ENCODE peak calls at places on chromosome 19, in ten cellular contexts. X is cardiac muscle cell; Z is pancreas; T is spleen; K is CD8-positive, alpha-beta T cell; R is transverse colon; D is IMR-90; W is lower lobe of right lung; P is aorta; Q is GM23338. Y is an unnamed sample.

GRCh38 chr19:55034751-55035150 is 3.3 kb downstream of the GP6 start:
- DNase-seq in T (no peak), Q (no peak), D (no peak), K (no peak), Z (no peak), W (no peak), R (no peak), X (no peak), P (no peak), Y (no peak)

GRCh38 chr19:34172661-34173144 is 399 bp downstream of the LSM14A start:
- DNase-seq in T (peak; percentile 91), Q (no peak), R (peak; percentile 23), D (no peak), X (no peak), K (no peak), W (peak; percentile 55), Z (peak; percentile 73), P (peak; percentile 80), Y (no peak)

GRCh38 chr19:46691104-46691503 is 25.8 kb downstream of the PRKD2 start:
- DNase-seq in T (no peak), Q (no peak), P (no peak), W (no peak), Z (no peak), K (no peak), X (no peak), D (no peak), R (no peak), Y (no peak)

GRCh38 chr19:18841400-18841799 is 9.6 kb downstream of the UPF1 start:
- DNase-seq in Z (no peak), W (no peak), K (peak; percentile 47), D (no peak), R (no peak), T (no peak), Q (no peak), P (no peak), X (no peak), Y (no peak)

GRCh38 chr19:45352062-45352461 is 11.5 kb downstream of the KLC3 start:
- DNase-seq in Z (no peak), T (peak; percentile 71), P (no peak), Q (no peak), W (no peak), K (no peak), X (no peak), R (no peak), D (no peak), Y (no peak)

GRCh38 chr19:48415395-48415794 is 21.9 kb downstream of the GRIN2D start:
- DNase-seq in K (peak; percentile 72), T (peak; percentile 85), P (peak; percentile 91), Z (peak; percentile 80), W (peak; percentile 89), D (peak; percentile 36), X (peak; percentile 66), Q (peak; percentile 99), R (peak; percentile 92), Y (peak; percentile 80)

GRCh38 chr19:18469245-18470107 is 31.5 kb upstream of the ISYNA1 start:
- DNase-seq in K (peak; percentile 75), P (peak; percentile 91), Q (peak; percentile 89), R (peak; percentile 71), Z (peak; percentile 87), D (peak; percentile 66), W (peak; percentile 77), T (peak; percentile 89), X (peak; percentile 70), Y (peak; percentile 56)

GRCh38 chr19:7476241-7476640 is 12.6 kb downstream of the PEX11G start:
- DNase-seq in Z (no peak), Q (no peak), D (no peak), T (no peak), X (no peak), W (no peak), P (no peak), R (no peak), K (no peak), Y (no peak)

GRCh38 chr19:15015946-15016542 is 33.2 kb upstream of the CASP14 start:
- DNase-seq in W (no peak), X (peak; percentile 43), T (no peak), Z (no peak), D (no peak), K (no peak), Q (peak; percentile 74), P (no peak), R (no peak), Y (peak; percentile 35)

DNA sequence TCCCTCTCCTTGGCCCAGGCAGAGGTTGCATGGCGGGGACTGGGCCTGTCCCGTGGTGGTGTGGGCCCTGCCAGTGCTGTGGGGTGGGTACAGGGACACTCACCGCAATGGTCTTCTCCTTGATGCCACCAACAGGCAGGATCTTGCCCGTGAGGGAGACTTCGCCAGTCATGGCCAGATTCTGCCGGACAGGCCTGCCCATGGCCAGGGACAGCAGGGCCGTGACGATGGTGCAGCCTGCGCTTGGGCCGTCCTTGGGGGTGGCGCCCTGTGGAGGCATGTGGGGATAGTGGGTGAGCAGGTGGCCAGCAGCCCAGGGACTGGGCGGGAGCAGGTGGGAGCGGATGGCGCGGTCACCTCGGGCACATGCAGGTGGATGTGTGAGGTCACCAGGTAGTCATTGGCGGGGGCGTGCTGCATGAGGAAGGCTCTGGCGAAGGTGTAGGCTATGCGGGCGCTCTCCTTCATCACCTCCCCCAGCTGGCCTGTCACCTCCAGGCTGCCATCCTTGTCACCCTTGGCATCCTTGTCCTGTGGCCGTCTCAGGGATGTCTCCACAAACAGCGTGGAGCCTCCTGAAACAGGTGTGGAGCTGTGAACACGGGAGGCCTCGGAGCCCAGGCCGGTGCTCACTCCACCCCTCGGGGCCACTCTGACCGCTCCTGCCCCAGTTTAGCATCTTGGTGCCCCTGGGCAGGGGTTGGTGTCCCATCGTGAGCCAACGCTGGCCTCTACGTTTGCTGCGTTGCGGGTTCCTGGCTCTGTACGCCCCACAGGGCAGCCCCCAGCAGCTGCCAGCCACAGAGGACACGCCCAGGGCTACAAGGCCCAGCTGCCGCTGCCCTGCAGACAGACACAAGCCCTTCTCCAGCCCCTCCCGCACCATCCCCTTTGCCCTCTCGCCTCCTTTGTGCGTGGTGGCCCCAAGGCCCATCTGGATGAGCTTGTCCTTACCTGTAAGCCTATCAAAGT is 3.4 kb downstream of the RPL36 start:
- DNase-seq in W (peak; percentile 44), P (no peak), Q (no peak), X (no peak), T (peak; percentile 80), R (no peak), Z (peak; percentile 62), D (no peak), K (no peak), Y (no peak)
- H3K36me3 ChIP-seq in W (peaks cover 67% of the 10 kb centered on the region), P (no peaks in the 10 kb centered on the region), Q (no peaks in the 10 kb centered on the region), X (peaks cover 37% of the 10 kb centered on the region), T (peaks cover 72% of the 10 kb centered on the region), R (no peaks in the 10 kb centered on the region), Z (peaks cover 53% of the 10 kb centered on the region), D (peaks cover 68% of the 10 kb centered on the region), K (peaks cover 20% of the 10 kb centered on the region), Y (peaks cover 78% of the 10 kb centered on the region)

DNA sequence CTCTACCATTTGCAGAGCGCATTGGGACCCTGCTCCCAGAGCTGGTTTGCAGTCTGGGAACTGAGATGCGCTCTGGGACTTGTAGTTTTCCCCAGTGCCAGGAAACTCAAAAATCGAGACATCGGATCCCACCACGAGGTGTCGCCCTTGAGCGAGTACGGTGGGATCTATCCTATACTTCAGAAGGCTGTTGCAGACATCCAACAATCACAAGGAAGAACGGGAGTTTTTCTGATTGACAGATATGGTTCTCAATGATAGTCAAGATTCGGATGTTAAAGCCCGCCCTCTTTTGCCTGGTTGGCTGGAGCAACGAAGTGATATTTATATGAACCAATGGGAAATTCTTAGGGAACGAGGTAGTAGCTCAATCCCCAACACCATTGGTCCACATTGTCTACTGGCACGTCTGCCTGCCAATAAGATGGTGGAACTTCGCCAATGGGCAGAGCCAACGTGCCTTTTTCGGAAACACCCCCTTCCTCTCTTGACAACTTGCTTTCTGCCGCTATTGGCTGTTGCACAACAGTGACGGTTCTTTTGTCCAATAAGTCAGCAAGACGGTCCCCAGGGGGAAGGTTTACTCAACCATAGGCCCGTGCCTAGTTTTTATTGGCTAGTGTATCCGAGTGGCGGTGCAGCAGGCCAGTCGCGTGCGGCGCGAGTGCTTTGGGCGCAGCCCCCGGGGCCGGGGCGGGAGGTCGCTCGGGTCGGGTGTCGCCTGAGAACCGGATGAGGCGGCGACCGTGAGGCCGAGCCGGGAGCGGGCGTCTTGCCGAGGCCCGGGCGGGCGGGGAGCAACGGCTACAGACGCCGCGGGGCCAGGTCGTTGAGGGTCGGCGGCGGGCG is at the start of gene DNM2:
- DNase-seq in R (peak; percentile 99), X (peak; percentile 99), D (peak; percentile 100), Q (peak; percentile 100), K (peak; percentile 98), T (peak; percentile 99), W (peak; percentile 97), P (peak; percentile 99), Z (peak; percentile 99), Y (peak; percentile 100)
- H3K36me3 ChIP-seq in R (no peaks in the 10 kb centered on the region), X (no peaks in the 10 kb centered on the region), D (peaks cover 2% of the 10 kb centered on the region), Q (peaks cover 5% of the 10 kb centered on the region), K (peaks cover 4% of the 10 kb centered on the region), T (peaks cover 31% of the 10 kb centered on the region), W (peaks cover 22% of the 10 kb centered on the region), P (no peaks in the 10 kb centered on the region), Z (no peaks in the 10 kb centered on the region), Y (peaks cover 42% of the 10 kb centered on the region)

DNA sequence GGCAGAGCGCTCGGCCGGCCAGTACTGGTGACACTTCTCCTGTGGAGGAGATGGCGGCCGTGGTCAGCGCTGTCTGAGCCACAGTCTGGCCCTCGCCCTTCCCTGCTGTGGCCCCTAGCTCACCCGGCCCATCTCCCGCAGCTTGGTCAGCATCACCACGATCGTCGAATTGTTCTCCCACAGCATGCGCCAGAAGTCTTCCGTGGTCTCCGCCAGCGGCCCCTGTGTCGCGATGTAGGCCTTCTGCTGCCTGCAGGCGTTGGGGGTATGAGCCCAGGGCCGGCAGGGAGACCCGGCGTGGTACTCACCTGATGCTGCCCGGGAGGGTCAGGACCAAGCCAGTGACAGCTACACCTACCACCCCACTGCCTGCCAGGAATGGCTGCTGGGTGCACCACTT is 130.1 kb downstream of the PTPRS start:
- DNase-seq in D (no peak), K (no peak), X (no peak), Z (no peak), R (no peak), T (no peak), Q (no peak), P (no peak), W (no peak), Y (no peak)
- H3K36me3 ChIP-seq in D (peaks cover 77% of the 10 kb centered on the region), K (no peaks in the 10 kb centered on the region), X (peaks cover 68% of the 10 kb centered on the region), Z (peaks cover 51% of the 10 kb centered on the region), R (no peaks in the 10 kb centered on the region), T (peaks cover 69% of the 10 kb centered on the region), Q (peaks cover 59% of the 10 kb centered on the region), P (peaks cover 4% of the 10 kb centered on the region), W (peaks cover 53% of the 10 kb centered on the region), Y (peaks cover 85% of the 10 kb centered on the region)

GRCh38 chr19:39335168-39335567 is 675 bp downstream of the GMFG start:
- DNase-seq in K (no peak), T (peak; percentile 84), Z (no peak), R (no peak), W (no peak), X (no peak), D (no peak), P (no peak), Q (no peak), Y (no peak)

GRCh38 chr19:39329948-39330347 is 5.9 kb downstream of the GMFG start:
- DNase-seq in T (no peak), P (no peak), Z (no peak), W (no peak), K (no peak), Q (no peak), R (no peak), X (no peak), D (no peak), Y (no peak)

GRCh38 chr19:39334444-39334976 is 1.3 kb downstream of the GMFG start:
- DNase-seq in D (no peak), W (no peak), P (no peak), X (no peak), R (no peak), Q (no peak), K (no peak), Z (no peak), T (no peak), Y (no peak)

GRCh38 chr19:39333507-39333906 is 2.3 kb downstream of the GMFG start:
- DNase-seq in R (no peak), P (no peak), Z (no peak), X (no peak), D (no peak), Q (no peak), W (no peak), K (no peak), T (no peak), Y (no peak)

GRCh38 chr19:39332293-39332692 is 3.5 kb downstream of the GMFG start:
- DNase-seq in K (no peak), X (no peak), T (no peak), W (no peak), R (no peak), Q (no peak), P (no peak), D (no peak), Z (no peak), Y (no peak)
- H3K36me3 ChIP-seq in K (peaks cover 30% of the 10 kb centered on the region), X (no peaks in the 10 kb centered on the region), T (peaks cover 62% of the 10 kb centered on the region), W (peaks cover 30% of the 10 kb centered on the region), R (no peaks in the 10 kb centered on the region), Q (no peaks in the 10 kb centered on the region), P (no peaks in the 10 kb centered on the region), D (no peaks in the 10 kb centered on the region), Z (no peaks in the 10 kb centered on the region), Y (no peaks in the 10 kb centered on the region)